ENCODE peak calls at places on chromosome 12, in nine cellular contexts. B is Peyer's patch, V is adrenal gland, F is upper lobe of right lung, W is thyroid gland, M is Panc1, J is hepatocyte, Y is tibial artery, U is cardiac muscle cell. K is an unnamed sample.

GRCh38 chr12:124720019-124720686 is 143.5 kb downstream of the SCARB1 start:
- DNase-seq in B (no peak), V (peak; percentile 44), F (no peak), W (no peak), M (no peak), J (peak; percentile 52), Y (no peak), U (no peak), K (no peak)

GRCh38 chr12:12349711-12350665 is at the start of gene MANSC1:
- DNase-seq in B (peak; percentile 47), V (peak; percentile 72), F (peak; percentile 88), W (peak; percentile 74), M (no peak), J (peak; percentile 79), Y (peak; percentile 49), U (peak; percentile 66), K (peak; percentile 81)

GRCh38 chr12:109291531-109292341 is 17.3 kb downstream of the FOXN4 start:
- DNase-seq in B (no peak), V (peak; percentile 41), F (no peak), W (peak; percentile 56), M (no peak), J (peak; percentile 70), Y (peak; percentile 45), U (peak; percentile 89), K (peak; percentile 69)

GRCh38 chr12:12099102-12099501 is 28.4 kb downstream of the BCL2L14 start:
- DNase-seq in B (no peak), V (no peak), F (no peak), W (no peak), M (no peak), J (no peak), Y (no peak), U (peak; percentile 28), K (no peak)

GRCh38 chr12:6696690-6697583 is 3.7 kb downstream of the PIANP start:
- DNase-seq in B (peak; percentile 58), V (no peak), F (no peak), W (no peak), M (no peak), J (no peak), Y (no peak), U (no peak), K (no peak)

GRCh38 chr12:113071063-113071426 is 14.5 kb downstream of the DTX1 start:
- DNase-seq in B (no peak), V (no peak), F (no peak), W (no peak), M (no peak), J (no peak), Y (no peak), U (no peak), K (no peak)

GRCh38 chr12:123491056-123491455 is 33.1 kb downstream of the SNRNP35 start:
- DNase-seq in B (no peak), V (no peak), F (no peak), W (no peak), M (no peak), J (no peak), Y (no peak), U (no peak), K (no peak)

GRCh38 chr12:79662046-79662811 is 28.5 kb downstream of the PAWR start:
- DNase-seq in B (no peak), V (peak; percentile 37), F (no peak), W (no peak), M (no peak), J (no peak), Y (no peak), U (no peak), K (no peak)

GRCh38 chr12:116692605-116693004 is 45.3 kb downstream of the SPRING1 start:
- DNase-seq in B (no peak), V (no peak), F (no peak), W (no peak), M (no peak), J (no peak), Y (no peak), U (no peak), K (no peak)

GRCh38 chr12:116697305-116698130 is 40.4 kb downstream of the SPRING1 start:
- DNase-seq in B (no peak), V (peak; percentile 67), F (no peak), W (peak; percentile 66), M (no peak), J (peak; percentile 40), Y (no peak), U (peak; percentile 80), K (peak; percentile 42)

GRCh38 chr12:116693259-116694227 is 44.3 kb downstream of the SPRING1 start:
- DNase-seq in B (no peak), V (no peak), F (no peak), W (peak; percentile 69), M (no peak), J (peak; percentile 27), Y (no peak), U (peak; percentile 81), K (peak; percentile 68)

GRCh38 chr12:116695464-116695725 is 42.5 kb downstream of the SPRING1 start:
- DNase-seq in B (no peak), V (no peak), F (no peak), W (no peak), M (no peak), J (no peak), Y (no peak), U (no peak), K (no peak)

DNA sequence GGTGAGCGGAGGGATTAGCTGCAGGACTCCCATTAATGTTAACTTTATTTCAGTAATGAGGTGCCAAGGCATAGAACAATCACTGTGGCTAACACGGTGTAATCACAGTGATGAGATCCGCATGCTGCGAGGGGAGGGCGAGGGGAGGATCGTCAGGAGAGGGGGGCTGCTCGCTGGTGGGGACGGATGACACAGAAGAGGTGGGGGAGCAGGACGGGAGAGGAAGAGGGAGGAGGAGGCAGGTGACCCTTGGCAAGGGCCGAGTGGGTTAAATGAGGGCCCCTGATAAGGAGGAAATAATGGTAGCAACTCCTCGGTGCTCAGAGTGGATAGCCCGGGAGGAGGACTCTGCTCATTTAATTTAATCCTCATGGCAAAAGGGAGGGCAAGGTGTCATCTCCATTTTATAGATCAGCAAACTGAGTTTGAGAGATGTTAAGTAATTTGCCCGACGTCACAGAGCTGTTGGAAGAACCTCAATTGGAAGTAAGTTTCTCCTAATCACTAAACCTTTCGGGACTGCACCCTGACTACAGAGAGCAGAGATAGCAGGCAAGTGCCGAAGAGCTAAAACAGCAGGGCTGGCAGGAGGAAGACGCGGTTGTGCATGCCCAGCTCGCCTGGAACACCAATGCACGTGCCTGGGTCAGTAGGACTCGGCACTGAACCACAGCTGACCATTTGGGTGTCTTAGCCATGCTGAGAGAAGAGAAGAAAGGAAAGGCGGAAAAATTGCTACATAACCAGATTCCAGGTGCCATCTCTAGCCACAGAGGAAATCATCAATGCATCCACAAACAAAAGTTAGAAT is 43.0 kb downstream of the SPRING1 start:
- DNase-seq in B (no peak), V (no peak), F (no peak), W (no peak), M (no peak), J (no peak), Y (no peak), U (no peak), K (no peak)
- H3K27me3 ChIP-seq in B (no peaks in the 10 kb centered on the region), V (peaks cover 17% of the 10 kb centered on the region), F (peaks cover 13% of the 10 kb centered on the region), W (no peaks in the 10 kb centered on the region), M (no peaks in the 10 kb centered on the region), J (peaks cover 12% of the 10 kb centered on the region), Y (no peaks in the 10 kb centered on the region), U (no peaks in the 10 kb centered on the region), K (no peaks in the 10 kb centered on the region)

DNA sequence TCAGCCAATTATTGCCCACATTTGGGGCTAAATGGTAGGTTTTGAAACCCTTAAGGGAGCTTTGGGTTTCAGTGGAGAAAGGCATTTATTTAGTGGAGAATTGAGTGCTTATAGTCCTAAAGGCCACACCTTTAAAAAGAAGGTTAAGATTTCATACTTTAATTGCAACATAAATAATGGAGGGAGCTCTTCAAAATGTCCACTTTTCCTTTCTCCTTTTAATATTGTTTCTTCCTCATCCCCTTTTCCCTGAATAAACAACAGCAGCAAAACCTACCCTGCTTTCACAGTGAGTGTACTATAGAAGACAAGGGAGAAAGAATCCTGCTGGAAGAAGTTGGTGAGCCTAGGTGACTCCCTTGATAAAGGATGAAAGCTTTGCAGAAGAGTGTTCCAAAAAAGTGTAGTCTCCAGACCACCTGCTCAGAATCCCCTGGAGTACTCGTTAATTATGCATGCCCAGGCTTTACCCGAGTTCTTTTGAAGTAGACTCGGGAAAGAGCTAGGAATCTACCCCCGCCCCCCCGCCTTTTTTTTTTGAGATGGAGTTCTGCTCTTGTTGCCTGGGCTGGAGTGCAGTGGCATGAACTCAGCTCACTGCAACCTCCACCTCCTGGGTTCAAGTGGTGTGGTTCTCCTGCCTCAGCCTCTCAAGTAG is 11.5 kb upstream of the EID3 start:
- DNase-seq in B (no peak), V (no peak), F (no peak), W (no peak), M (no peak), J (no peak), Y (no peak), U (no peak), K (no peak)
- H3K4me1 ChIP-seq in B (peaks cover 8% of the 10 kb centered on the region), V (peaks cover 26% of the 10 kb centered on the region), F (peaks cover 48% of the 10 kb centered on the region), W (peaks cover 7% of the 10 kb centered on the region), M (peaks cover 43% of the 10 kb centered on the region), J (peaks cover 10% of the 10 kb centered on the region), Y (peaks cover 70% of the 10 kb centered on the region), U (peaks cover 2% of the 10 kb centered on the region), K (no peaks in the 10 kb centered on the region)

DNA sequence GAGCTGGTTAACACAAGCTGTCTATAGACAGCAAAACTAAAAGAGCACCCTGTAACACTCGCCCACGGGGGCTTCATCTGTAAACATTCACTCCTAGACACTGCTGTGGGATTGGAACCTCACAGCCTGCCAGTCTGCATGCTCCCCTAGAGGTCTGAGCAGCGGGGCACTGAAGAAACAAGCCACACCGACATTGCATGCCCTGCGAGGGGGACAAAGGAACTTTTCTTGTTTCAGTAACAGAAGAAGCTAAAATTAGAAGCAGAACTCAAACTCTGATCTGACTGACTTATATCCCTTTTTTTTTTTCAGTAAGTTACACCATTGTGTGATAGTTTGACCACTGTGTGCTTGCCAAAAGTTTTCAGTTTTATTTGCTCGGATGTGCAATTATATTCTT is 100.3 kb downstream of the EPS8 start:
- DNase-seq in B (no peak), V (no peak), F (no peak), W (no peak), M (no peak), J (no peak), Y (no peak), U (peak; percentile 30), K (no peak)
- H3K4me3 ChIP-seq in B (peak overlapping the region; percentile 36), V (no peak overlapping the region), F (no peak overlapping the region), W (no peak overlapping the region), M (peak overlapping the region; percentile 43), J (no peak overlapping the region), Y (peak overlapping the region; percentile 35), U (no peak overlapping the region), K (no peak overlapping the region)

GRCh38 chr12:57088442-57089258 is at the start of gene NAB2:
- DNase-seq in B (peak; percentile 99), V (peak; percentile 98), F (peak; percentile 99), W (peak; percentile 98), M (peak; percentile 60), J (peak; percentile 99), Y (peak; percentile 98), U (peak; percentile 98), K (peak; percentile 93)
- H3K27me3 ChIP-seq in B (no peaks in the 10 kb centered on the region), V (no peaks in the 10 kb centered on the region), F (no peaks in the 10 kb centered on the region), W (no peaks in the 10 kb centered on the region), M (no peaks in the 10 kb centered on the region), J (no peaks in the 10 kb centered on the region), Y (no peaks in the 10 kb centered on the region), U (no peaks in the 10 kb centered on the region), K (no peaks in the 10 kb centered on the region)

GRCh38 chr12:104524433-104524832 is 67.7 kb downstream of the CHST11 start:
- DNase-seq in B (no peak), V (no peak), F (no peak), W (no peak), M (no peak), J (no peak), Y (no peak), U (no peak), K (no peak)
- H3K4me1 ChIP-seq in B (peaks cover 34% of the 10 kb centered on the region), V (peaks cover 14% of the 10 kb centered on the region), F (peaks cover 44% of the 10 kb centered on the region), W (peaks cover 12% of the 10 kb centered on the region), M (no peaks in the 10 kb centered on the region), J (peaks cover 5% of the 10 kb centered on the region), Y (peaks cover 41% of the 10 kb centered on the region), U (peaks cover 61% of the 10 kb centered on the region), K (no peaks in the 10 kb centered on the region)

K was measured in colonic mucosa.